ENCODE peak calls at places on chromosomes 12 and 14, in four cellular contexts. One of them, this sample, is unnamed.

GRCh38 chr14:58631720-58632119 is 6.0 kb upstream of the DACT1 start:
- DNase-seq in K562: no peak
- DNase-seq in GM12891: no peak
- DNase-seq in HepG2: no peak
- DNase-seq in this sample: no peak

GRCh38 chr14:23547924-23548323 is 3.6 kb downstream of the ZFHX2 start:
- DNase-seq in HepG2: no peak
- DNase-seq in GM12891: no peak
- DNase-seq in K562: no peak
- DNase-seq in this sample: no peak

GRCh38 chr12:130764073-130764472 is 48.0 kb upstream of the RIMBP2 start:
- DNase-seq in HepG2: no peak
- DNase-seq in GM12891: no peak
- DNase-seq in K562: no peak
- DNase-seq in this sample: no peak

GRCh38 chr12:75981247-75981646 is 50.3 kb downstream of the PHLDA1 start:
- DNase-seq in HepG2: no peak
- DNase-seq in K562: no peak
- DNase-seq in GM12891: no peak
- DNase-seq in this sample: no peak

GRCh38 chr12:89464974-89465592 is 59.5 kb downstream of the GALNT4 start:
- DNase-seq in K562: no peak
- DNase-seq in HepG2: no peak
- DNase-seq in GM12891: no peak
- DNase-seq in this sample: no peak

GRCh38 chr12:88897723-88898122 is 317.5 kb upstream of the KITLG start:
- DNase-seq in GM12891: no peak
- DNase-seq in HepG2: no peak
- DNase-seq in K562: no peak
- DNase-seq in this sample: no peak

GRCh38 chr12:127964717-127965116 is 302.3 kb upstream of the TMEM132C start:
- DNase-seq in K562: no peak
- DNase-seq in GM12891: no peak
- DNase-seq in HepG2: no peak
- DNase-seq in this sample: no peak

GRCh38 chr14:102824832-102825231 is 47.6 kb downstream of the TRAF3 start:
- DNase-seq in GM12891: no peak
- DNase-seq in K562: no peak
- DNase-seq in HepG2: no peak
- DNase-seq in this sample: no peak

GRCh38 chr12:94779520-94779919 is 129.2 kb upstream of the TMCC3 start:
- DNase-seq in HepG2: no peak
- DNase-seq in K562: no peak
- DNase-seq in GM12891: no peak
- DNase-seq in this sample: no peak

GRCh38 chr12:3820122-3820521 is 53.1 kb downstream of the PARP11 start:
- DNase-seq in K562: no peak
- DNase-seq in HepG2: peak
- DNase-seq in GM12891: no peak
- DNase-seq in this sample: no peak

GRCh38 chr14:99381688-99382060 is 99.0 kb downstream of the SETD3 start:
- DNase-seq in HepG2: no peak
- DNase-seq in GM12891: no peak
- DNase-seq in K562: no peak
- DNase-seq in this sample: no peak

GRCh38 chr14:21902561-21903199 is 229.1 kb upstream of the OR4E1 start:
- DNase-seq in K562: no peak
- DNase-seq in GM12891: no peak
- DNase-seq in HepG2: no peak
- DNase-seq in this sample: no peak

GRCh38 chr12:106303202-106303820 is 778 bp downstream of the TCP11L2 start:
- DNase-seq in GM12891: peak
- DNase-seq in K562: peak
- DNase-seq in HepG2: peak
- DNase-seq in this sample: peak
- TF ChIP-seq POLR2AphosphoS5 in GM12891: no peak
- TF ChIP-seq POLR2AphosphoS5 in K562: no peak
- TF ChIP-seq POLR2AphosphoS5 in HepG2: no peak
- TF ChIP-seq POLR2AphosphoS5 in this sample: no peak

DNA sequence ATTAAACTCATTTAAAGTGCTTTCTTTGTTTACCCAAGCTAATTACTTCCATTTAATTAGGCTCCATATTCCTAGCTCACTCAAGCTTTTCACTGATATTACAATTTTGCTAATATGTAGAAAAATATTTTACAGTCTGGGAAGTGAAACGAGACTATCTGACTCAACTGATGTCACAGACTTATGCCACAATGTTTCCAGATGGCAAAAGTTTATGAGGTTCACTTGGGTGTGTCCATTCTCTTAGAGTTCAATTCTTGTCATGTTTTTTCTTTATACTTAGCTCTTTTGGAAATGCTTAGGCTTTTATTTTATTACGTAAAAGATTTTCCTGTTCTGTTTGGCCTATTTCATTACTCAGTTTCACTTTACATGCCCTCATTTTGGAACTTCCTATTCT is 2.2 kb upstream of the PDZRN4 start:
- DNase-seq in GM12891: no peak
- DNase-seq in HepG2: no peak
- DNase-seq in K562: no peak
- DNase-seq in this sample: no peak
- TF ChIP-seq POLR2A in GM12891: no peak
- TF ChIP-seq POLR2A in HepG2: no peak
- TF ChIP-seq POLR2A in K562: no peak
- TF ChIP-seq POLR2A in this sample: no peak

DNA sequence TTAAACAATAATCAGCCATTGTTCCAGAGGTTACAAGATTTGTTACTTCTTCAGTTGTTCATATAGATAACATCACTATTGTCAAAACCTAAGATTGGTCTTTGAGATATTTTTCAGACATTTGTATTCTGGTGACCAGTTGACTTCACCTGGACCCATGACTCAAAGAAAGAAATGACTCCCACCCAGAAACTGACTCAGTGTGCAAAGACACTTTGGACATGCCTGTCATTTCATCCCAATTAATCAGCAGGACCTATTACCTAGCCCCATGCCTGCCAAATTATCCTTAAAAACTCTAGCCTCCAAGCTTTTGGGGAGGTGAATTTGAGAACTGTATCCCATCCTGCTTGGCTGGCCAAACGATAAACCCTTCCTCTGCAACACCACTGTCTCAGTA is 27.7 kb upstream of the TSPAN11 start:
- DNase-seq in GM12891: no peak
- DNase-seq in HepG2: no peak
- DNase-seq in K562: no peak
- DNase-seq in this sample: no peak
- TF ChIP-seq TAF1 in GM12891: no peak
- TF ChIP-seq TAF1 in HepG2: no peak
- TF ChIP-seq TAF1 in K562: no peak
- TF ChIP-seq TAF1 in this sample: no peak

GRCh38 chr14:93073366-93073722 is 42.4 kb downstream of the ITPK1 start:
- DNase-seq in GM12891: no peak
- DNase-seq in K562: no peak
- DNase-seq in HepG2: no peak
- DNase-seq in this sample: no peak
- TF ChIP-seq POLR2AphosphoS5 in GM12891: no peak
- TF ChIP-seq POLR2AphosphoS5 in K562: no peak
- TF ChIP-seq POLR2AphosphoS5 in HepG2: no peak
- TF ChIP-seq POLR2AphosphoS5 in this sample: no peak

GRCh38 chr12:112124918-112125249 is 476 bp upstream of the TRAFD1 start:
- DNase-seq in GM12891: no peak
- DNase-seq in HepG2: no peak
- DNase-seq in K562: no peak
- DNase-seq in this sample: no peak

GRCh38 chr12:112122823-112123690 is 2.3 kb upstream of the TRAFD1 start:
- DNase-seq in GM12891: no peak
- DNase-seq in HepG2: peak
- DNase-seq in K562: peak
- DNase-seq in this sample: no peak

GRCh38 chr12:112126916-112127315 is 1.6 kb downstream of the TRAFD1 start:
- DNase-seq in HepG2: no peak
- DNase-seq in K562: no peak
- DNase-seq in GM12891: no peak
- DNase-seq in this sample: no peak

GRCh38 chr12:112126000-112126431 is 656 bp downstream of the TRAFD1 start:
- DNase-seq in GM12891: no peak
- DNase-seq in K562: peak
- DNase-seq in HepG2: no peak
- DNase-seq in this sample: no peak

GRCh38 chr12:112125250-112125999 is at the start of gene TRAFD1:
- DNase-seq in K562: peak
- DNase-seq in HepG2: peak
- DNase-seq in GM12891: peak
- DNase-seq in this sample: peak
- TF ChIP-seq POLR2A in K562: peak
- TF ChIP-seq POLR2A in HepG2: peak
- TF ChIP-seq POLR2A in GM12891: peak
- TF ChIP-seq POLR2A in this sample: peak

DNA sequence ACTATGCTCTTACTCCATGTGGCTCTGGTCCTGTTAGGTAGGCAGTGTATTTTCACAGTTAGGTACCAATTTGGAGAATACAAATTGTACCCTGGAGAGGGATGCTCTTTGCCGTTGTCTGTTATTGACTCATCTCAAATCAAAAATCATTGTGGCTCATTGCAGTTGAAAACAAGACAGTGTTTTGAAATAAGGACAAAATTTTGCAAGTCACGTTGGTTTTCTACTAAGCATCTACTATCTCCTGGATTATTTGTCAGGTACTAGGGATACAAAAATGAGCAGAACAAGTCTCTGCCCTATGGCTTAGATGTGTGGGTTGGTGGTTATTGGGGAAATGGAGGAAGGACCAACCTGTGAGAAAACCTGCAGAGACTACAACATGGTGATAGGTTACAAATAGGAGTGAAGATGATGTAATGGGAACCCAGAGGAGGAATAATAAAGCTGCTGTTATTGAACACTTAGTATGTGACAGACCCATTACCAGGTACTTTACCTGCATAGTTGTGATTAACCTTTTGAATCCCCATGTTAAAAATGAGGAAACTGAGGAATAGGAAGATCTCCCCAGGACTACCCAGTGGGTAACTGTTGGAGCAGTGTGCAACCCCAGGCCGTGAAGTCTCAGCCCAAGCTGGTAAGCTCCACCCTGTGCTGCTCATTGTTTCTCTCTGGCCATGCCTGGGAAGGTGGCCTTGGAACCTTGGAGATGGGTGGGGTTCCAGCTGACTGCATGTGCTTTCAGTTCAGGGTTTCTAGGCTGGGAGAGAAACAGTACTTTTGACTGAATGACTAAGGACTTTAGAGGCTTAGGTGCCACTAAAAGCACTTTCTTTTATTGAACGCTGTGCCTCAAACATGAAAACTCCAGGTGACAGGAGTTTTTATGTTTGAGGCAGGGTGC is 72.9 kb upstream of the SRSF5 start:
- DNase-seq in K562: peak
- DNase-seq in GM12891: no peak
- DNase-seq in HepG2: peak
- DNase-seq in this sample: no peak
- TF ChIP-seq TAF1 in K562: no peak
- TF ChIP-seq TAF1 in GM12891: no peak
- TF ChIP-seq TAF1 in HepG2: no peak
- TF ChIP-seq TAF1 in this sample: no peak

GRCh38 chr14:95876769-95877490 is at the start of gene TUNAR:
- DNase-seq in HepG2: no peak
- DNase-seq in K562: no peak
- DNase-seq in GM12891: peak
- DNase-seq in this sample: no peak

GRCh38 chr14:95872777-95873176 is 3.9 kb upstream of the TUNAR start:
- DNase-seq in HepG2: no peak
- DNase-seq in K562: no peak
- DNase-seq in GM12891: no peak
- DNase-seq in this sample: no peak

GRCh38 chr14:95871531-95871930 is 5.1 kb upstream of the TUNAR start:
- DNase-seq in HepG2: no peak
- DNase-seq in GM12891: no peak
- DNase-seq in K562: no peak
- DNase-seq in this sample: no peak

GRCh38 chr14:95877633-95878032 is 1.0 kb downstream of the TUNAR start:
- DNase-seq in GM12891: no peak
- DNase-seq in K562: no peak
- DNase-seq in HepG2: no peak
- DNase-seq in this sample: no peak

DNA sequence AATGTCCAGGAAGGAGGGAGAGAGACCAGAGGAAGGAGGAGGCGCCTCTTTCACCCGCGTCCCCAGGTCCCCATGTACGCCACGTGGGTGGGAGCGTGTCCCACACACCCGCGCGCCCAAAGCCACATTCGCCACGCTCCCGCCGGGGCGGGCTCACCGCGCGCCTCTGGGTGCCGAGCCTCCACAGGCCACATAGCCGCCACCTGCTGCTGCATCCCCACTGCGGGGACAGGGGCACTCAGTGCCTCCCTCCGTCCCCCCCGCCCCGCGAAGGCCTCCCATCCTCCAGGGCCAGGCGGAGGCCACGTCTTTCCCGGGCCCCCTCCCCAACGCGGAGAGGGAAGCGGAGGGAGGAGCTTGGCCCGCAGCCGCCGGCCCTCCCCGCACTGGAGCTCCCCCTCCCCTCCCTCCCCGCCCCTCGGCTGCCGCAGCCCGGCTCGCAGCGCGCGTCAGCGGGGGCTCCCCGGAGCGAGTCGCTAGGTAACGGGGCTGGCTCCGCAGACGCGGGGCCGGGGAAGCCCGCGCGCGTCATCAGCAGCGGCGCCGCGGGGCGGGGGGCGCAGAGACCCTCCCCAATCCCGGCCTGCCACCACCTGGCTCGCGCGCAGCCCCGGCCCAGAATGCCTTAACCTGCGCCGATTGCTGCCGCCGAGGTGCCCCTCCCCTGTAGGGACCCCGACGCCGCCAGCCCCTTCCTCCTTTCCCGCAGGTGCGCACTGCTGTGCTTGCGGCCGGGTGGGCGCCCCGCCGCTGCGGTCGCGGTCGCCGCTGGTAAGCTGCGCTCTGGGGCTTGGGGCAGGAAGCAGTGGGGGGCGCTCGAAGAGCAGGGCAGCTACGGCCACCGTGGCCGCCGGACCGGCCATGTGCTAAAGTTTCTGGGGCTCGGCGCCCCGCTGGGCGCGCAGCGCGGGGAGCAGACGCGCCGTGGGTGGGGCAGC is 532 bp upstream of the TUNAR start:
- DNase-seq in K562: no peak
- DNase-seq in GM12891: peak
- DNase-seq in HepG2: no peak
- DNase-seq in this sample: no peak
- TF ChIP-seq POLR2AphosphoS5 in K562: no peak
- TF ChIP-seq POLR2AphosphoS5 in GM12891: no peak
- TF ChIP-seq POLR2AphosphoS5 in HepG2: no peak
- TF ChIP-seq POLR2AphosphoS5 in this sample: no peak

This sample was measured in GM12892.